ENCODE peak calls at places on chromosomes 4 and X, in four cellular contexts. One of them, this sample, is unnamed.

GRCh38 chr4:141977433-141977832 is 341.1 kb downstream of the IL15 start:
- DNase-seq in AG09309: no peak
- DNase-seq in T follicular helper cell: no peak
- DNase-seq in Ammon's horn: no peak
- DNase-seq in this sample: no peak

GRCh38 chrX:129091097-129091496 is 432.2 kb downstream of the SMARCA1 start:
- DNase-seq in AG09309: no peak
- DNase-seq in T follicular helper cell: no peak
- DNase-seq in Ammon's horn: no peak
- DNase-seq in this sample: no peak

GRCh38 chr4:89894654-89895652 is at the start of gene MMRN1:
- DNase-seq in AG09309: no peak
- DNase-seq in T follicular helper cell: no peak
- DNase-seq in Ammon's horn: no peak
- DNase-seq in this sample: no peak

GRCh38 chrX:69024931-69025330 is 140.3 kb downstream of the PJA1 start:
- DNase-seq in AG09309: no peak
- DNase-seq in T follicular helper cell: no peak
- DNase-seq in Ammon's horn: no peak
- DNase-seq in this sample: no peak

GRCh38 chr4:184267206-184267608 is 49.5 kb upstream of the ENPP6 start:
- DNase-seq in AG09309: no peak
- DNase-seq in T follicular helper cell: no peak
- DNase-seq in Ammon's horn: no peak
- DNase-seq in this sample: no peak

GRCh38 chrX:56233682-56234081 is 1.5 kb downstream of the KLF8 start:
- DNase-seq in AG09309: no peak
- DNase-seq in T follicular helper cell: no peak
- DNase-seq in Ammon's horn: no peak
- DNase-seq in this sample: no peak

GRCh38 chr4:25235401-25235800 is 1.6 kb downstream of the PI4K2B start:
- DNase-seq in AG09309: no peak
- DNase-seq in T follicular helper cell: no peak
- DNase-seq in Ammon's horn: no peak
- DNase-seq in this sample: no peak

GRCh38 chr4:10647811-10648210 is 36.8 kb downstream of the CLNK start:
- DNase-seq in AG09309: no peak
- DNase-seq in T follicular helper cell: no peak
- DNase-seq in Ammon's horn: no peak
- DNase-seq in this sample: no peak

GRCh38 chr4:101201421-101201820 is 145.9 kb downstream of the PPP3CA start:
- DNase-seq in AG09309: no peak
- DNase-seq in T follicular helper cell: no peak
- DNase-seq in Ammon's horn: no peak
- DNase-seq in this sample: no peak

GRCh38 chr4:126957555-126958440 is 675.0 kb upstream of the INTU start:
- DNase-seq in AG09309: peak
- DNase-seq in T follicular helper cell: no peak
- DNase-seq in Ammon's horn: no peak
- DNase-seq in this sample: no peak

GRCh38 chr4:185508162-185508561 is 27.1 kb downstream of the PDLIM3 start:
- DNase-seq in AG09309: no peak
- DNase-seq in T follicular helper cell: no peak
- DNase-seq in Ammon's horn: no peak
- DNase-seq in this sample: peak

GRCh38 chr4:106104276-106104675 is 209.0 kb downstream of the NPNT start:
- DNase-seq in AG09309: no peak
- DNase-seq in T follicular helper cell: no peak
- DNase-seq in Ammon's horn: no peak
- DNase-seq in this sample: no peak

GRCh38 chrX:27555514-27555913 is 34.6 kb upstream of the DCAF8L2 start:
- DNase-seq in AG09309: no peak
- DNase-seq in T follicular helper cell: no peak
- DNase-seq in Ammon's horn: peak
- DNase-seq in this sample: no peak

GRCh38 chr4:5206391-5206790 is 155.1 kb downstream of the STK32B start:
- DNase-seq in AG09309: peak
- DNase-seq in T follicular helper cell: no peak
- DNase-seq in Ammon's horn: peak
- DNase-seq in this sample: no peak

GRCh38 chr4:82429728-82430192 is 502 bp downstream of the HNRNPDL start:
- DNase-seq in AG09309: no peak
- DNase-seq in T follicular helper cell: no peak
- DNase-seq in Ammon's horn: no peak
- DNase-seq in this sample: no peak

GRCh38 chrX:63424063-63424462 is 72.9 kb upstream of the SPIN4 start:
- DNase-seq in AG09309: no peak
- DNase-seq in T follicular helper cell: no peak
- DNase-seq in Ammon's horn: no peak
- DNase-seq in this sample: no peak

GRCh38 chrX:33211356-33212254 is at the start of gene DMD:
- DNase-seq in AG09309: no peak
- DNase-seq in T follicular helper cell: no peak
- DNase-seq in Ammon's horn: peak
- DNase-seq in this sample: no peak

GRCh38 chrX:18887177-18887820 is 96.6 kb downstream of the PHKA2 start:
- DNase-seq in AG09309: no peak
- DNase-seq in T follicular helper cell: no peak
- DNase-seq in Ammon's horn: no peak
- DNase-seq in this sample: no peak

GRCh38 chr4:21884615-21885014 is 64.0 kb downstream of the KCNIP4 start:
- DNase-seq in AG09309: no peak
- DNase-seq in T follicular helper cell: no peak
- DNase-seq in Ammon's horn: no peak
- DNase-seq in this sample: no peak

GRCh38 chr4:25098964-25099843 is 61.0 kb downstream of the SEPSECS start:
- DNase-seq in AG09309: peak
- DNase-seq in T follicular helper cell: no peak
- DNase-seq in Ammon's horn: no peak
- DNase-seq in this sample: peak

GRCh38 chrX:138877746-138878145 is 166.2 kb upstream of the FGF13 start:
- DNase-seq in AG09309: no peak
- DNase-seq in T follicular helper cell: no peak
- DNase-seq in Ammon's horn: no peak
- DNase-seq in this sample: no peak

GRCh38 chrX:357693-358471 is 28.8 kb downstream of the PPP2R3B start:
- DNase-seq in AG09309: no peak
- DNase-seq in T follicular helper cell: peak
- DNase-seq in Ammon's horn: no peak
- DNase-seq in this sample: no peak

GRCh38 chr4:176949022-176949421 is 156.3 kb upstream of the VEGFC start:
- DNase-seq in AG09309: peak
- DNase-seq in T follicular helper cell: no peak
- DNase-seq in Ammon's horn: no peak
- DNase-seq in this sample: no peak

GRCh38 chr4:54959656-54960055 is 165.7 kb downstream of the KDR start:
- DNase-seq in AG09309: peak
- DNase-seq in T follicular helper cell: no peak
- DNase-seq in Ammon's horn: no peak
- DNase-seq in this sample: no peak

GRCh38 chrX:153578200-153578835 is 20.6 kb downstream of the CCNQ start:
- DNase-seq in AG09309: no peak
- DNase-seq in T follicular helper cell: no peak
- DNase-seq in Ammon's horn: no peak
- DNase-seq in this sample: no peak

GRCh38 chr4:88146891-88147290 is 11.5 kb downstream of the ABCG2 start:
- DNase-seq in AG09309: no peak
- DNase-seq in T follicular helper cell: no peak
- DNase-seq in Ammon's horn: no peak
- DNase-seq in this sample: no peak

GRCh38 chr4:48081196-48081595 is 52.9 kb downstream of the TXK start:
- DNase-seq in AG09309: no peak
- DNase-seq in T follicular helper cell: no peak
- DNase-seq in Ammon's horn: no peak
- DNase-seq in this sample: no peak

This sample was measured in LNCaP clone FGC.